ENCODE peak calls at places on chromosomes 3 and 15, in seven cellular contexts. J, I, F, D, M, G and Z are unnamed samples.

GRCh38 chr3:128275316-128276150 is 122.3 kb downstream of the EEFSEC start:
- DNase-seq in J (peak), I (no peak), F (no peak), D (no peak), M (no peak), G (no peak), Z (no peak)

GRCh38 chr3:36843065-36844051 is 79.0 kb upstream of the DCLK3 start:
- DNase-seq in J (peak), I (no peak), F (peak), D (no peak), M (no peak), G (no peak), Z (peak)

GRCh38 chr3:134350861-134351311 is 23.4 kb downstream of the AMOTL2 start:
- DNase-seq in J (peak), I (peak), F (no peak), D (no peak), M (no peak), G (peak), Z (no peak)

GRCh38 chr15:67799801-67800205 is 25.5 kb upstream of the SKOR1 start:
- DNase-seq in J (no peak), I (no peak), F (peak), D (no peak), M (no peak), G (no peak), Z (no peak)

GRCh38 chr15:63218114-63218808 is 28.9 kb downstream of the RAB8B start:
- DNase-seq in J (peak), I (no peak), F (no peak), D (no peak), M (no peak), G (no peak), Z (no peak)

GRCh38 chr3:138361193-138361525 is 12.8 kb downstream of the MRAS start:
- DNase-seq in J (no peak), I (no peak), F (no peak), D (no peak), M (no peak), G (no peak), Z (no peak)

GRCh38 chr3:81352867-81353266 is 408.6 kb downstream of the GBE1 start:
- DNase-seq in J (peak), I (no peak), F (peak), D (no peak), M (no peak), G (no peak), Z (no peak)

GRCh38 chr15:73081321-73081958 is 29.2 kb downstream of the NEO1 start:
- DNase-seq in J (peak), I (no peak), F (peak), D (peak), M (no peak), G (no peak), Z (no peak)

GRCh38 chr3:160132226-160132625 is 93.0 kb upstream of the C3orf80 start:
- DNase-seq in J (no peak), I (no peak), F (no peak), D (no peak), M (no peak), G (no peak), Z (no peak)

GRCh38 chr3:44995142-44995770 is 19.2 kb downstream of the EXOSC7 start:
- DNase-seq in J (no peak), I (no peak), F (peak), D (no peak), M (no peak), G (no peak), Z (no peak)

GRCh38 chr15:63188247-63188936 is 1.0 kb upstream of the RAB8B start:
- DNase-seq in J (no peak), I (no peak), F (no peak), D (no peak), M (no peak), G (no peak), Z (no peak)

GRCh38 chr3:100416863-100417262 is 15.5 kb downstream of the LNP1 start:
- DNase-seq in J (no peak), I (no peak), F (no peak), D (no peak), M (no peak), G (no peak), Z (no peak)

GRCh38 chr3:57555738-57556458 is at the start of gene PDE12:
- DNase-seq in J (peak), I (peak), F (peak), D (peak), M (peak), G (peak), Z (peak)

GRCh38 chr15:57747206-57747605 is 40.7 kb downstream of the POLR2M start:
- DNase-seq in J (peak), I (no peak), F (no peak), D (no peak), M (no peak), G (no peak), Z (no peak)

GRCh38 chr3:175155172-175155571 is 296.0 kb downstream of the NAALADL2 start:
- DNase-seq in J (no peak), I (no peak), F (no peak), D (no peak), M (no peak), G (no peak), Z (no peak)

GRCh38 chr3:109973733-109974132 is 636.4 kb upstream of the DPPA4 start:
- DNase-seq in J (peak), I (no peak), F (no peak), D (no peak), M (no peak), G (no peak), Z (peak)

GRCh38 chr3:11455977-11456376 is 183.8 kb downstream of the ATG7 start:
- DNase-seq in J (peak), I (no peak), F (peak), D (no peak), M (no peak), G (no peak), Z (no peak)

GRCh38 chr3:9380014-9380413 is 17.2 kb downstream of the THUMPD3 start:
- DNase-seq in J (no peak), I (no peak), F (no peak), D (no peak), M (no peak), G (no peak), Z (no peak)

DNA sequence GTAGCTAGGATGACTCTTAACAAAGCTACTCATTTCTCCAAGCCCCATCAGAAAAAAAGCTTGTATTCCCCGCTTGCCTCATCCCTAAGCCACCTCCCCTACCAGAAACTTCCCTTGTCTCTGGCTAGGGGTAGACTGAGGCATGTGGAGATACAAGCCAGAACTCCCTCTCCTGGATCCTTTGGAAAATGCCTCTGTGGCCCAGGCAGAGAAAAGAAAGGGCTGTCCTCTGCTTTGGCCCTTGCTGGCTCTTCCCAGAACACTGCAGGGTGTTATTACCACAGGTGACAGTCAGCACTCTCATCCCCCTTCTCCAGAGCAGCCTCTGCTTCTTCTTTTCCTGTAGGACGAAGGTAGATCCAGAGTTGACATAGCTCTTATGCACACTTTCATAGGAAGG is 15.2 kb downstream of the RMDN3 start:
- DNase-seq in J (no peak), I (no peak), F (no peak), D (no peak), M (no peak), G (no peak), Z (no peak)
- TF ChIP-seq CTCF in J (no peak), I (no peak), F (no peak), D (no peak), M (no peak), G (no peak), Z (no peak)

GRCh38 chr3:149493315-149494021 is 19.0 kb downstream of the TM4SF4 start:
- DNase-seq in J (no peak), I (no peak), F (no peak), D (no peak), M (no peak), G (no peak), Z (no peak)
- TF ChIP-seq CTCF in J (no peak), I (no peak), F (no peak), D (no peak), M (no peak), G (no peak), Z (no peak)

GRCh38 chr3:147493666-147494065 is 84.5 kb downstream of the ZIC1 start:
- DNase-seq in J (no peak), I (no peak), F (peak), D (no peak), M (no peak), G (no peak), Z (no peak)
- TF ChIP-seq CTCF in J (no peak), I (no peak), F (no peak), D (no peak), M (no peak), G (no peak), Z (no peak)

DNA sequence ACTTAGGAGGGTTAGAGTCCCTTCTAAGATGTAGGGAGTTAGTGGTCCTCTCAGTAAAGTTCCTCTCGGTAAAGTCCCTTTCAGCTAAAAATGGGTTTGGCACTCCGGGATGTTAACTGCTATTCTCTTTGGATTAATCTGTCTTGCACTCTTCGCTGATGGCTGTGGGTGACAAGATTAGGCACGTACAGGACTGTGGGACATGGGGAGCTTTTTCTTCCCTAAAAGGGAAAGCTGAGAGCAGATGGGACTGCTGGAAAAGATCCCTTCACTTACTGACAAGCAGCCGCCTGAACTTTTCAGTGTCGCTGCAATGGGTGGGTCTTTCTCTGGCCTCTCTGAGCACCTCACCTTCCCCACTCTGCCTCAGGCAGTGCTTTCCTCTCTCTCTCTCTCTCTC is 16.4 kb upstream of the HHATL start:
- DNase-seq in J (no peak), I (no peak), F (no peak), D (no peak), M (no peak), G (no peak), Z (no peak)
- TF ChIP-seq CTCF in J (no peak), I (no peak), F (no peak), D (no peak), M (no peak), G (no peak), Z (no peak)

GRCh38 chr15:97995881-97996603 is 35.5 kb downstream of the ARRDC4 start:
- DNase-seq in J (peak), I (peak), F (peak), D (no peak), M (no peak), G (no peak), Z (no peak)
- TF ChIP-seq CTCF in J (peak), I (peak), F (peak), D (no peak), M (peak), G (peak), Z (no peak)